ENCODE peak calls at places on chromosomes 7 and 10, in four cellular contexts. One of them, this sample, is unnamed.

GRCh38 chr10:120400601-120401000 is 56.4 kb upstream of the PLPP4 start:
- DNase-seq in HepG2: no peak
- DNase-seq in H1: no peak
- DNase-seq in GM12878: no peak
- DNase-seq in this sample: no peak

GRCh38 chr10:97762816-97763215 is 9.0 kb downstream of the SFRP5 start:
- DNase-seq in HepG2: peak
- DNase-seq in GM12878: no peak
- DNase-seq in H1: no peak
- DNase-seq in this sample: no peak

GRCh38 chr10:124155781-124156401 is 62.5 kb upstream of the CHST15 start:
- DNase-seq in HepG2: no peak
- DNase-seq in H1: no peak
- DNase-seq in GM12878: no peak
- DNase-seq in this sample: no peak

GRCh38 chr10:28171468-28172235 is 131.2 kb downstream of the MPP7 start:
- DNase-seq in HepG2: no peak
- DNase-seq in H1: no peak
- DNase-seq in GM12878: no peak
- DNase-seq in this sample: no peak

GRCh38 chr10:88892223-88892967 is 12.3 kb downstream of the STAMBPL1 start:
- DNase-seq in HepG2: no peak
- DNase-seq in H1: no peak
- DNase-seq in GM12878: no peak
- DNase-seq in this sample: no peak

GRCh38 chr10:69272620-69273019 is 5.7 kb upstream of the HK1 start:
- DNase-seq in HepG2: no peak
- DNase-seq in H1: no peak
- DNase-seq in GM12878: no peak
- DNase-seq in this sample: no peak

GRCh38 chr10:127535802-127536515 is 13.2 kb upstream of the NPS start:
- DNase-seq in HepG2: no peak
- DNase-seq in GM12878: no peak
- DNase-seq in H1: no peak
- DNase-seq in this sample: no peak

GRCh38 chr10:37728830-37729229 is 128.6 kb downstream of the ZNF248 start:
- DNase-seq in HepG2: no peak
- DNase-seq in GM12878: no peak
- DNase-seq in H1: no peak
- DNase-seq in this sample: no peak

GRCh38 chr7:23471090-23471859 is 984 bp upstream of the IGF2BP3 start:
- DNase-seq in GM12878: no peak
- DNase-seq in HepG2: peak
- DNase-seq in H1: no peak
- DNase-seq in this sample: peak

GRCh38 chr10:33335800-33336605 is 1.5 kb upstream of the NRP1 start:
- DNase-seq in HepG2: no peak
- DNase-seq in GM12878: no peak
- DNase-seq in H1: no peak
- DNase-seq in this sample: peak

GRCh38 chr7:132577206-132578049 is 1.2 kb upstream of the PLXNA4 start:
- DNase-seq in H1: no peak
- DNase-seq in GM12878: no peak
- DNase-seq in HepG2: no peak
- DNase-seq in this sample: peak

GRCh38 chr7:150994141-150994837 is 3.5 kb downstream of the NOS3 start:
- DNase-seq in H1: no peak
- DNase-seq in GM12878: no peak
- DNase-seq in HepG2: no peak
- DNase-seq in this sample: peak

GRCh38 chr10:5040781-5041470 is 37.3 kb upstream of the AKR1C2 start:
- DNase-seq in H1: no peak
- DNase-seq in GM12878: no peak
- DNase-seq in HepG2: peak
- DNase-seq in this sample: no peak

GRCh38 chr7:70289067-70289466 is 690.8 kb downstream of the AUTS2 start:
- DNase-seq in GM12878: no peak
- DNase-seq in HepG2: no peak
- DNase-seq in H1: no peak
- DNase-seq in this sample: no peak

GRCh38 chr7:6392712-6393666 is 54.8 kb downstream of the DAGLB start:
- DNase-seq in HepG2: no peak
- DNase-seq in GM12878: peak
- DNase-seq in H1: no peak
- DNase-seq in this sample: no peak

GRCh38 chr7:12596225-12596790 is 25.8 kb downstream of the SCIN start:
- DNase-seq in HepG2: no peak
- DNase-seq in GM12878: no peak
- DNase-seq in H1: no peak
- DNase-seq in this sample: no peak

GRCh38 chr7:72211175-72211574 is 201.0 kb downstream of the CALN1 start:
- DNase-seq in HepG2: no peak
- DNase-seq in H1: no peak
- DNase-seq in GM12878: no peak
- DNase-seq in this sample: no peak
- TF ChIP-seq TCF12 in HepG2: no peak
- TF ChIP-seq TCF12 in H1: no peak
- TF ChIP-seq TCF12 in GM12878: no peak
- TF ChIP-seq TCF12 in this sample: no peak

DNA sequence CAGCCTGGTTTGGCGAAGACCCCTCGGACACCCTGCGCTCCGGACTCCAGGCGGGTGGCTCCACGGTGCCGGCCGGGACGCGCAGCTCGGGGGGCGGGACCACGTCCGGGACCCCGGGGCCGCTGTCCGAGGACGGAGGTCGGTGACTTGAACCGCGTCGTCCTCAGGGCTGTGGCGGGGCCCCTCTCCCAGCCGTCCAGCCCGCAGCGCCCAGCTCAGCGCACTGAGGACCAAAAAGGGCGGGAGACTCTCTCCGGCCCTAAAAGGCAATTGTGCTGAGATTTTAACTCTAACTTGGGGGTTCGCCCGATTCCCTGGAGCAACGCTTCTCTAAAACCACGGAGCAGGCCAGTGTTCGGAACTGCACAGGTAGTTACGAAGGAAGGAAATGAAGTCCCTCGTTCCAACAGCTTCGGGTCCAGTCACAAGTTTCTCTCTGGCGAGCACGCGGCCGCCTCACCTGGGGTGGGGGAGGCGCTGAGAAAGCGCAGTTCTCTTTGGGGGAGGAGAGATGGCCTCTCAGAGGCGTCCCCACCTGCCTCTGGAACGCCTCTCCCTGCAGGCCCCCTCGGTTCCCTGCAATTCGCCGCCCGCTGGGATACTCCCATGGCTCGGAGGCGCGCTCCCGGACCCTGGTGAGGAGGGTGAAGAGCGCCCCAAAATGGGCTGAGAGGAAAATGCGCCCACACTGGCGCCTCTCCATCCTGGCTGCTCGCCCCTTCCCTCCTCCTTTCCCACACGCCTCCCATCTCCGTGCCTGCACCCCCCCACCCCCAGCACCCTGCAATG is 352.7 kb downstream of the DNAJB6 start:
- DNase-seq in HepG2: no peak
- DNase-seq in GM12878: no peak
- DNase-seq in H1: no peak
- DNase-seq in this sample: peak
- TF ChIP-seq USF2 in HepG2: no peak
- TF ChIP-seq USF2 in GM12878: no peak
- TF ChIP-seq USF2 in H1: no peak
- TF ChIP-seq USF2 in this sample: no peak

GRCh38 chr7:136325021-136325420 is 347.9 kb upstream of the MTPN start:
- DNase-seq in HepG2: no peak
- DNase-seq in GM12878: no peak
- DNase-seq in H1: no peak
- DNase-seq in this sample: no peak

GRCh38 chr7:136326045-136326610 is 349.0 kb upstream of the MTPN start:
- DNase-seq in H1: no peak
- DNase-seq in HepG2: no peak
- DNase-seq in GM12878: no peak
- DNase-seq in this sample: peak

GRCh38 chr7:136325578-136325977 is 348.4 kb upstream of the MTPN start:
- DNase-seq in H1: no peak
- DNase-seq in GM12878: no peak
- DNase-seq in HepG2: no peak
- DNase-seq in this sample: peak

GRCh38 chr7:136324073-136324704 is 347.0 kb upstream of the MTPN start:
- DNase-seq in HepG2: no peak
- DNase-seq in GM12878: no peak
- DNase-seq in H1: no peak
- DNase-seq in this sample: no peak
- TF ChIP-seq TCF12 in HepG2: no peak
- TF ChIP-seq TCF12 in GM12878: no peak
- TF ChIP-seq TCF12 in H1: no peak
- TF ChIP-seq TCF12 in this sample: no peak

GRCh38 chr10:6275022-6275997 is 72.6 kb downstream of the PFKFB3 start:
- DNase-seq in HepG2: peak
- DNase-seq in H1: peak
- DNase-seq in GM12878: peak
- DNase-seq in this sample: peak

GRCh38 chr10:6272126-6272525 is 69.4 kb downstream of the PFKFB3 start:
- DNase-seq in GM12878: no peak
- DNase-seq in H1: no peak
- DNase-seq in HepG2: no peak
- DNase-seq in this sample: no peak

GRCh38 chr10:6273351-6273750 is 70.6 kb downstream of the PFKFB3 start:
- DNase-seq in H1: no peak
- DNase-seq in HepG2: no peak
- DNase-seq in GM12878: no peak
- DNase-seq in this sample: no peak

GRCh38 chr10:6274504-6274903 is 71.8 kb downstream of the PFKFB3 start:
- DNase-seq in HepG2: no peak
- DNase-seq in GM12878: no peak
- DNase-seq in H1: no peak
- DNase-seq in this sample: no peak

GRCh38 chr10:6274040-6274439 is 71.3 kb downstream of the PFKFB3 start:
- DNase-seq in GM12878: no peak
- DNase-seq in HepG2: peak
- DNase-seq in H1: no peak
- DNase-seq in this sample: no peak
- TF ChIP-seq USF2 in GM12878: no peak
- TF ChIP-seq USF2 in HepG2: no peak
- TF ChIP-seq USF2 in H1: no peak
- TF ChIP-seq USF2 in this sample: no peak

DNA sequence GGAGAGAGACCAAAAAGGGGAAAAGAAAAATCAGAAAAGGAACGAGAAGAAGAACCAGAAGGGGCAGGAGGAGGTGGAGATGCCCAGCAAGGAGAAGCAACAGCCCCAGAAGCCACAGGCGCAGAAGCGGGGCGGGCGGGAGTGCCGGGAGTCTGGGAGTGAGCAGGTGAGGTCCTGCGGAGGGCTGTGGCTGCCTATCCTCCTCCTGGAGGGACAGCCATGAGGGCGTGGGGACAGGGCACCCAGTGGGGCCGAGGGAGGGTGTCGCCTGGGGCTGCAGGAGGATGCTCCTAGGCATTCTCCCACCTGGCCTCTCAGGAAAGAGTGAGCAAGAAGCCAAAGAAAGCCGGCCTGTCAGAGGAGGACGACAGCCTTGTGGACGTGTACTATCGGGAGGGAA is 11.8 kb downstream of the CALHM2 start:
- DNase-seq in HepG2: no peak
- DNase-seq in H1: no peak
- DNase-seq in GM12878: no peak
- DNase-seq in this sample: no peak
- TF ChIP-seq TCF12 in HepG2: no peak
- TF ChIP-seq TCF12 in H1: no peak
- TF ChIP-seq TCF12 in GM12878: no peak
- TF ChIP-seq TCF12 in this sample: no peak

GRCh38 chr7:102454423-102454822 is 10.2 kb downstream of the ALKBH4 start:
- DNase-seq in H1: no peak
- DNase-seq in HepG2: no peak
- DNase-seq in GM12878: no peak
- DNase-seq in this sample: no peak
- TF ChIP-seq USF2 in H1: no peak
- TF ChIP-seq USF2 in HepG2: no peak
- TF ChIP-seq USF2 in GM12878: no peak
- TF ChIP-seq USF2 in this sample: no peak

This sample was measured in SK-N-SH.